ENCODE peak calls at places on chromosomes 5 and 9, in seven cellular contexts. A is endothelial cell of umbilical vein, C is testis, K is breast epithelium, F is adrenal gland, L is HepG2, R is heart left ventricle. H is an unnamed sample.

GRCh38 chr5:96001262-96001661 is 39.6 kb upstream of the ELL2 start:
- DNase-seq in A (no peak), C (no peak), K (no peak), F (no peak), L (peak; percentile 85), R (no peak), H (no peak)

GRCh38 chr9:31304576-31304975 is 1079.9 kb upstream of the ACO1 start:
- DNase-seq in A (peak; percentile 95), C (no peak), K (no peak), F (no peak), L (no peak), R (no peak), H (no peak)

GRCh38 chr5:88675758-88676636 is 207.0 kb downstream of the MEF2C start:
- DNase-seq in A (no peak), C (no peak), K (no peak), F (peak; percentile 88), L (no peak), R (no peak), H (no peak)

GRCh38 chr5:80399553-80400239 is 8.2 kb upstream of the ZFYVE16 start:
- DNase-seq in A (no peak), C (no peak), K (no peak), F (no peak), L (peak; percentile 11), R (no peak), H (no peak)

GRCh38 chr9:116327702-116328440 is 174.3 kb downstream of the PAPPA start:
- DNase-seq in A (no peak), C (peak; percentile 28), K (no peak), F (no peak), L (no peak), R (no peak), H (no peak)

GRCh38 chr5:38724301-38725030 is 121.3 kb upstream of the OSMR start:
- DNase-seq in A (no peak), C (no peak), K (no peak), F (no peak), L (no peak), R (no peak), H (no peak)

GRCh38 chr9:37066139-37066725 is 32.2 kb upstream of the PAX5 start:
- DNase-seq in A (no peak), C (no peak), K (no peak), F (no peak), L (no peak), R (no peak), H (no peak)

GRCh38 chr9:25353783-25354182 is 324.5 kb downstream of the TUSC1 start:
- DNase-seq in A (peak; percentile 43), C (no peak), K (no peak), F (no peak), L (no peak), R (no peak), H (no peak)

GRCh38 chr5:76790632-76791290 is 28.1 kb upstream of the F2RL1 start:
- DNase-seq in A (peak; percentile 98), C (no peak), K (no peak), F (peak; percentile 53), L (peak; percentile 76), R (peak; percentile 34), H (no peak)

GRCh38 chr9:16145196-16145950 is 592.5 kb downstream of the CCDC171 start:
- DNase-seq in A (no peak), C (no peak), K (no peak), F (no peak), L (no peak), R (no peak), H (no peak)

GRCh38 chr9:33239922-33240321 is at the start of gene SPINK4:
- DNase-seq in A (peak; percentile 23), C (peak; percentile 27), K (no peak), F (peak; percentile 88), L (peak; percentile 28), R (peak; percentile 35), H (peak; percentile 81)

GRCh38 chr5:144028058-144028457 is 142.4 kb downstream of the YIPF5 start:
- DNase-seq in A (peak; percentile 47), C (no peak), K (no peak), F (no peak), L (no peak), R (peak; percentile 39), H (no peak)

GRCh38 chr5:124859027-124859426 is 112.6 kb upstream of the ZNF608 start:
- DNase-seq in A (no peak), C (peak; percentile 28), K (no peak), F (peak; percentile 10), L (no peak), R (no peak), H (no peak)

GRCh38 chr9:27572918-27573698 is at the start of gene C9orf72:
- DNase-seq in A (peak; percentile 61), C (peak; percentile 84), K (peak; percentile 73), F (peak; percentile 83), L (peak; percentile 27), R (peak; percentile 82), H (peak; percentile 96)

GRCh38 chr5:54586336-54586735 is 68.8 kb downstream of the SNX18 start:
- DNase-seq in A (no peak), C (no peak), K (no peak), F (no peak), L (no peak), R (no peak), H (no peak)

GRCh38 chr9:25709941-25710340 is 31.7 kb upstream of the TUSC1 start:
- DNase-seq in A (no peak), C (no peak), K (no peak), F (no peak), L (no peak), R (no peak), H (no peak)

GRCh38 chr5:125683669-125684068 is 739.5 kb upstream of the GRAMD2B start:
- DNase-seq in A (no peak), C (no peak), K (no peak), F (no peak), L (no peak), R (no peak), H (no peak)

GRCh38 chr5:57111993-57112392 is 61.9 kb upstream of the GPBP1 start:
- DNase-seq in A (no peak), C (no peak), K (no peak), F (no peak), L (peak; percentile 83), R (no peak), H (no peak)

GRCh38 chr9:97856857-97857602 is 4.0 kb downstream of the FOXE1 start:
- DNase-seq in A (no peak), C (no peak), K (no peak), F (no peak), L (no peak), R (no peak), H (no peak)

GRCh38 chr9:120928015-120928719 is 1.6 kb upstream of the TRAF1 start:
- DNase-seq in A (peak; percentile 62), C (peak; percentile 70), K (no peak), F (peak; percentile 79), L (no peak), R (peak; percentile 62), H (peak; percentile 85)
- H3K27me3 ChIP-seq in A (no peaks in the 10 kb centered on the region), C (no peaks in the 10 kb centered on the region), K (no peaks in the 10 kb centered on the region), F (no peaks in the 10 kb centered on the region), L (peaks cover 17% of the 10 kb centered on the region), R (no peaks in the 10 kb centered on the region), H (no peaks in the 10 kb centered on the region)

DNA sequence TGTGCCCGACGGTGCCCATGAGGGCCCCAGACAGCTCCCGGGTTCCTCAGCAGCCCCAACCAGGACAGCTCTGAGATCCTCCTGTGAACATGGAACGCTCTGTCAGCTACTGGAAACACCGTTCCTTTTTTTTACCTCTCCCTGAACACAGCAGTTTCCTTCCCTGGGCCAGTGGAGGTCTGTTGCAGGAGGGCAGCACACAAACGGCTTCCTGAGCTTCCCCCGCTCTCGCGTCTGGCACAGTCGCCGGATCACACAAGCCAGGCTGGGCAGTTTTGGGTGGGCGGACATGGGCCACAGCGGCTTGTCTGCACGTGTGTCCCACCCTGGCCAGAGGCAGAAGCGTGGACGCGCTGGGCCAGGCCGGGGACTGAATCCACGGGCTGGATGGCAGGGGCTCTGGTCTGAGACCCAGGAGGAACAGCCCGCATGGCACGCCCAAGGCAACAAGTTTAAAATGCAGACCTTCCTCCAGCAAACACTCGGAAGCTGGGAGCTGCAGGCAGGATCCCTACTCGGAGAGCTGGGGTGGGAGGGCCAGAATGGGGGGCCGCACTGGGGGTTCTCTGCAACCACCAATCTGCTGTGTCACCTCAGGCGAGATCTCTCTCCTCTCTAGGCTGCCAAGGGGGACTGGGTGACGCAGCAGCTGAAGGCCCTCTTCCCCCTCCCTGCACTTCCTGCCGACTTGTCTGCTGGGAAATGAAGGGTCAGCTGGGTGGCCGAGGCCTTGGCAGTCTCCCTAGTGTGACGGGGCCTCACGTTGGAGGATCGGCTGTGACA is 106.9 kb upstream of the SARDH start:
- DNase-seq in A (peak; percentile 86), C (peak; percentile 37), K (no peak), F (peak; percentile 96), L (no peak), R (peak; percentile 88), H (peak; percentile 88)
- TF ChIP-seq POLR2A in A (no peak), C (no peak), K (no peak), F (peak; percentile 60), L (peak; percentile 29), R (no peak), H (no peak)

DNA sequence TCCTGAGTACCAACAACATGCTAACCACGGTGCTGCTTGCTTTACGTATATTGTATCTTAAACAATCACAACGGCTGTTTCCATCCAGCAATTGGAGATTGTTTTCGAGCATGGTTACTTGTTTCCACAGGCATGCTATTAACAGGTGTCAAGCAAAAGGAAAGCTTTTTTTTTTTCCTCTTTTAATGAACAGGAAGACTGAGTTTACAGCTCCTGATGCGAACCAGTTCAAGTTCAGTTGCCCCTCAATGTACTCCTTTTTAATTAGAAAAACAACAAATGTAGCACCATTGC is 186.8 kb downstream of the PDZD2 start:
- DNase-seq in A (no peak), C (no peak), K (no peak), F (no peak), L (no peak), R (no peak), H (no peak)
- H3K27me3 ChIP-seq in A (no peaks in the 10 kb centered on the region), C (no peaks in the 10 kb centered on the region), K (no peaks in the 10 kb centered on the region), F (no peaks in the 10 kb centered on the region), L (no peaks in the 10 kb centered on the region), R (no peaks in the 10 kb centered on the region), H (peaks cover 31% of the 10 kb centered on the region)

DNA sequence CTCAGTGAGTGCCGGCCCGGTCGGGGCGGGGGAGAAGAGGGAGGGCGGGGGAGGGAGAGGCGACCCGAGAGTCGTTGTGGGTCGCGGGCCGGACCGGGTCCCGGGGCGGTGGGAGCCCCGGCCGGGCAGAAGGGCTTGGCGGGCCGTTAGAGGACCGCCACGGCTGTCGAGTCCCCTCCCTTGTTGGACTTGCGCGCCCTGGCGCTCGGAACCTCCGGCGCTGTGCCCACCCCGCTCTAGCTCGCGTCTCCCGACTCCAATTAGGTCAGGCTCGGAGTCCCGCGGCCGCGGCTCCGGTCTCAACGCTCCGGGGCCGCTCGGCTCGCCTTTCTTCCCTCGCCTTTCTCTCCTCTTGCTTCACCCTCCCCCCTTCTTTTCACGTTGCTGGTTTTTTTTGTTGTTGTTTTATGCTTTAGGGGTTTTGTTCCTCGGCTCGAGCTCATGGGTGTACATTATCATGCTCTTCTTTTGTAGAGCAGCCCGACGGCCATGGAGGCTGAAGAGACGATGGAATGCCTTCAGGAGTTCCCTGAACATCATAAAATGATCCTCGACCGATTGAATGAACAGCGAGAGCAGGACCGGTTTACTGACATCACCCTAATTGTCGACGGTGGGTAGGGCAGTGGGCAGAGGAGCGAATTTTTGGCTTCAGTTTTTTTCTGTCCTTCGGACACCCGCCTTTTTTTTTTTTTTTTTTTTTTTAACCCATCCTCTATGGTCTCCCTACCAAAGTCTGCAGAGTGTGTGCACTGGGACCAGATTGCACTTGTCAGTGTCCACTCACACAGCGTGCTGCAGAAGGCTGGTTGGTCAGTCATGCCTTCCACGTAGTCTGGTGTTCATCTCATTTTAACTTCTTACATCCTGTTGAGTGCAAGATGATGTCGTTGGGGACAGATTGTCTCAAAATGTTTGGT is 1.1 kb downstream of the ZNF131 start:
- DNase-seq in A (peak; percentile 53), C (peak; percentile 44), K (no peak), F (peak; percentile 45), L (peak; percentile 8), R (peak; percentile 12), H (no peak)
- TF ChIP-seq POLR2A in A (no peak), C (peak; percentile 3), K (no peak), F (peak; percentile 82), L (no peak), R (peak; percentile 61), H (no peak)

GRCh38 chr5:171157233-171157632 is 151.8 kb upstream of the TLX3 start:
- DNase-seq in A (peak; percentile 12), C (no peak), K (no peak), F (no peak), L (no peak), R (no peak), H (no peak)
- H3K27me3 ChIP-seq in A (no peaks in the 10 kb centered on the region), C (no peaks in the 10 kb centered on the region), K (no peaks in the 10 kb centered on the region), F (no peaks in the 10 kb centered on the region), L (no peaks in the 10 kb centered on the region), R (no peaks in the 10 kb centered on the region), H (no peaks in the 10 kb centered on the region)

H was measured in spleen.